ENCODE peak calls at places on chromosomes 5 and 9, in five cellular contexts. R is endothelial cell of umbilical vein, Y is suprapubic skin, D is spleen, Z is GM12878. P is an unnamed sample. For H3K4me1, the result is how much of the 10 kb centered on the place peaks cover.

GRCh38 chr5:68074048-68074632 is 141.4 kb upstream of the PIK3R1 start:
- DNase-seq in R (no peak), Y (no peak), D (no peak), Z (no peak), P (no peak)

GRCh38 chr9:99040911-99041582 is 63.9 kb upstream of the TGFBR1 start:
- DNase-seq in R (no peak), Y (no peak), D (no peak), Z (no peak), P (no peak)

GRCh38 chr5:179146277-179146676 is 86.1 kb downstream of the ZNF354C start:
- DNase-seq in R (no peak), Y (no peak), D (peak), Z (no peak), P (no peak)

GRCh38 chr5:2355859-2356258 is 395.6 kb downstream of the IRX2 start:
- DNase-seq in R (no peak), Y (no peak), D (no peak), Z (no peak), P (no peak)

GRCh38 chr5:159826351-159827222 is 89.7 kb upstream of the ADRA1B start:
- DNase-seq in R (no peak), Y (no peak), D (no peak), Z (peak), P (no peak)

GRCh38 chr5:10145922-10146321 is 103.8 kb downstream of the ATPSCKMT start:
- DNase-seq in R (no peak), Y (no peak), D (no peak), Z (peak), P (no peak)

GRCh38 chr9:2955616-2956015 is 111.7 kb upstream of the PUM3 start:
- DNase-seq in R (no peak), Y (no peak), D (no peak), Z (no peak), P (no peak)

GRCh38 chr5:116787570-116787969 is 212.9 kb upstream of the SEMA6A start:
- DNase-seq in R (no peak), Y (no peak), D (no peak), Z (no peak), P (no peak)

GRCh38 chr5:92552206-92553160 is 1028.5 kb downstream of the NR2F1-AS1 start:
- DNase-seq in R (peak), Y (no peak), D (no peak), Z (no peak), P (no peak)

GRCh38 chr5:16894236-16895057 is 41.6 kb downstream of the MYO10 start:
- DNase-seq in R (peak), Y (no peak), D (no peak), Z (no peak), P (peak)

GRCh38 chr5:177113566-177114424 is 19.8 kb upstream of the NSD1 start:
- DNase-seq in R (peak), Y (no peak), D (peak), Z (peak), P (peak)

GRCh38 chr5:123438244-123438643 is 15.0 kb upstream of the CEP120 start:
- DNase-seq in R (no peak), Y (no peak), D (no peak), Z (no peak), P (no peak)

GRCh38 chr5:50447228-50447627 is 6.1 kb upstream of the EMB start:
- DNase-seq in R (no peak), Y (no peak), D (no peak), Z (no peak), P (no peak)

GRCh38 chr9:92115977-92116285 is 718 bp upstream of the SPTLC1 start:
- DNase-seq in R (no peak), Y (no peak), D (no peak), Z (no peak), P (no peak)

GRCh38 chr9:123940721-123941534 is 11.0 kb upstream of the DENND1A start:
- DNase-seq in R (no peak), Y (no peak), D (no peak), Z (peak), P (no peak)

DNA sequence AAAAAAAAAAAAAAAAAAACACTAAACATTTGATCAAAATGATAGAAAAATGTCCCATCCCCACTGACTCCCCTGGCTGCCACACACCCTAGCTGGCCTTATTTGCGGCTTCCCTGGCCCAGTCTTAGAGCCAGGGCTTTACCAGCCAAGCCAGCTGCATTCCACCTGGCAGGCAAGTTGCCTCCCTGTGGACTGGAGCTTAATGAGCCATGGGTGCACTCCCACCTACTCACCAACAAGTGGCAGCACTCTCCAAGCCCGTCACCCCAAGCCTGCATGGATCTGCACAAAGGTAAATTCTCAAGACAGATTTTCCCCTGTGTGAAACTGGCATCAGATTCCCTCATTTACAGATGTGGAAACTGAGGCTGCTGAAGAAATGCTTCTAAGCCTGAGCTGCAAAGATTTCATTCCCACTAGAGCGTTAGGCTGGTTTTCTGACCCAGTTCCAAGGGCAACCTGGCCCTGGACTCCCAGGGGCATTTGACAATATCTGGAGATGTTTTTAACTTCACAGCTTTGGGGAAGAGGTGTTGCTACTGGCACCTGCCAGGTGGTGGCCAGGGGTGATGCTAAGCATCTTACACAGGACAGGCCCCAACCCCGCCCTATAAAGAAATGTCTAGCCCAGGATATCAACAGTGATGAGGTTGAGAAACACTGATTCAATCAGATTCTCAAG is 21.9 kb upstream of the VDAC1 start:
- DNase-seq in R (peak), Y (no peak), D (peak), Z (no peak), P (peak)
- TF ChIP-seq POLR2AphosphoS5 in R (no peak), Y (no peak), D (no peak), Z (no peak), P (no peak)

DNA sequence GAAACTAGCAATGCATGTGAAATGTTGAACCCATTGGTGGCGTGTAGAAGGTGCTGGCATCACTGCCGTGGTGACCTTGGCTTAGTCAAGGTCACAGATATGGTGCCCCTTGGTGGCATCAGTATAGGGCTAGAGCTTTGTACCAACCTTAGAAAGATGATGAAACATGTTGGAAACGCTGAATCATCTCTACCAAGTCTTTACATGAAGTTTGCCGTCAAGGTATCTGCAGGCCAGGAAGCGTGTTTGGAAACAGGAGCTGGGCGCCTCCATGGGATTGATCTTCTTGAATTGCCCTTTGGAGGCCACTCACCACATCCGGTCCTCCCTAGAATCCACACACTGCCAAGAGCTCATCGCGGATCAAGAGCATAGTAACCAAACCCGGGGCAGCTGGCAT is 16.9 kb upstream of the BOD1 start:
- DNase-seq in R (no peak), Y (no peak), D (no peak), Z (no peak), P (no peak)
- H3K4me1 ChIP-seq in R (under half), Y (under half), D (under half), Z (under half), P (under half)

DNA sequence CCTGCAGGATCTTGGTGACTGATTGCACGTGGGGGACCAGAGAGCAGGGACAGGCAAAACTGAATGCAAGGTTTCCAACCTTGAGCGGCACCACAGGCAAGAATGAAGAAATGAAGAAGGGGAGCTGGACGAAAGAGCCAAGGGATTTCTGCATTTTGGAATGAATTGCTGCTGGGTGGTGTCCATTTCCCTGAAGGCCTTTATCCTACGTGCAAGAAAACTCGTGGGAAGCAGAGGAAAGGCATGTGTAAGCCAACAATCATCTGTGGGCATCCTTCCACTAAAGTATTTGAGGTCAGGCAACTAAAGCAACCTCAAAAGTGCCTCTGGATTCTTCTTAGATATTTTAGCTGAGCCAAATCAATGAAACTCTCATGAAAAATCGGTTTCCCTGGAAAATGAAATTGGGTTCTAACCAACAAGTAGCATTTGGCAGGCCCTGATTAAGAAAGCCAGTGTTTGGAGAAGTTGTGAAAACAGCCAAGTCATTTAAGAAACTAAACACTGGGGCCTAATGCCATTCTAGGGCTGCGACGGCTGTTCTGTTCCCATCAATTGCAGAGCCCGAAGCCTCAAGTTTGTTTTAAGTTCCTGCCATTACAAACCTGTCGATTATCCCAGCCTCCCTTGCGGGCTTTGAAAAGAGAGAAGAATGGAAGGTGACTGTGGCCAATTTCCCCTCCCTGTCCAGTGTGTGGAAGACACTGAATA is 4.7 kb upstream of the TGFBI start:
- DNase-seq in R (no peak), Y (no peak), D (no peak), Z (no peak), P (no peak)
- TF ChIP-seq POLR2AphosphoS5 in R (no peak), Y (no peak), D (no peak), Z (no peak), P (no peak)

GRCh38 chr9:70121818-70122436 is 78.3 kb downstream of the MAMDC2 start:
- DNase-seq in R (no peak), Y (no peak), D (no peak), Z (no peak), P (no peak)

GRCh38 chr9:70123695-70124094 is 80.0 kb downstream of the MAMDC2 start:
- DNase-seq in R (no peak), Y (no peak), D (no peak), Z (no peak), P (no peak)

GRCh38 chr9:70119786-70120185 is 76.1 kb downstream of the MAMDC2 start:
- DNase-seq in R (no peak), Y (no peak), D (no peak), Z (no peak), P (no peak)

GRCh38 chr9:70117835-70118319 is 74.2 kb downstream of the MAMDC2 start:
- DNase-seq in R (no peak), Y (no peak), D (no peak), Z (no peak), P (no peak)

GRCh38 chr9:70120834-70121510 is 77.3 kb downstream of the MAMDC2 start:
- DNase-seq in R (peak), Y (peak), D (no peak), Z (no peak), P (peak)
- H3K4me1 ChIP-seq in R (under half), Y (under half), D (under half), Z (under half), P (under half)

GRCh38 chr5:140244525-140245025 is 58.3 kb downstream of the PFDN1 start:
- DNase-seq in R (peak), Y (peak), D (peak), Z (no peak), P (peak)
- TF ChIP-seq POLR2AphosphoS5 in R (no peak), Y (no peak), D (peak), Z (no peak), P (peak)

GRCh38 chr5:119332978-119333401 is 22.8 kb upstream of the TNFAIP8 start:
- DNase-seq in R (no peak), Y (no peak), D (no peak), Z (no peak), P (no peak)
- H3K4me1 ChIP-seq in R (under half), Y (half or more), D (half or more), Z (half or more), P (under half)

DNA sequence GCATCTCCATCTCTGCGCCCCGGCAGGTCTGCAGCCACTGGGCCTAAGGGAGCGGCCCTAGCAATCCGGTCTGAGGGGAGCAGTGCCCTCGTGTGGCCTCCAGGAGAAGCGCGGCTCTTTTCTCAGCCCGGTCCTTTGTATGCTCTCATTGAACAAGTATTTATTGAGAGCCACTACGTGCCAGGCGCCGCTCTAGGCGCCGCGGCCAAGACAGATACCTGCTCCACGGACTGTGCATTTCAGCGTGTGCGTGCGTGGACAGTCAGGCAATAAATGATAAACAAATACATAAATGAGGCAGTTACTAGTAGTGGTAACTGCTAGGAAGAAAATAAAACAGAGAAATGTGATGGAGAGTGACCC is 2.3 kb upstream of the SLC4A9 start:
- DNase-seq in R (peak), Y (peak), D (peak), Z (no peak), P (peak)
- TF ChIP-seq POLR2AphosphoS5 in R (no peak), Y (no peak), D (peak), Z (no peak), P (no peak)

GRCh38 chr9:137308102-137308619 is 6.1 kb upstream of the NRARP start:
- DNase-seq in R (no peak), Y (no peak), D (no peak), Z (no peak), P (peak)

GRCh38 chr9:137305788-137306545 is 3.9 kb upstream of the NRARP start:
- DNase-seq in R (peak), Y (no peak), D (peak), Z (no peak), P (no peak)

GRCh38 chr9:137309368-137310189 is 7.5 kb upstream of the NRARP start:
- DNase-seq in R (no peak), Y (no peak), D (peak), Z (no peak), P (no peak)

GRCh38 chr9:137306546-137307254 is 4.6 kb upstream of the NRARP start:
- DNase-seq in R (no peak), Y (peak), D (peak), Z (no peak), P (no peak)

DNA sequence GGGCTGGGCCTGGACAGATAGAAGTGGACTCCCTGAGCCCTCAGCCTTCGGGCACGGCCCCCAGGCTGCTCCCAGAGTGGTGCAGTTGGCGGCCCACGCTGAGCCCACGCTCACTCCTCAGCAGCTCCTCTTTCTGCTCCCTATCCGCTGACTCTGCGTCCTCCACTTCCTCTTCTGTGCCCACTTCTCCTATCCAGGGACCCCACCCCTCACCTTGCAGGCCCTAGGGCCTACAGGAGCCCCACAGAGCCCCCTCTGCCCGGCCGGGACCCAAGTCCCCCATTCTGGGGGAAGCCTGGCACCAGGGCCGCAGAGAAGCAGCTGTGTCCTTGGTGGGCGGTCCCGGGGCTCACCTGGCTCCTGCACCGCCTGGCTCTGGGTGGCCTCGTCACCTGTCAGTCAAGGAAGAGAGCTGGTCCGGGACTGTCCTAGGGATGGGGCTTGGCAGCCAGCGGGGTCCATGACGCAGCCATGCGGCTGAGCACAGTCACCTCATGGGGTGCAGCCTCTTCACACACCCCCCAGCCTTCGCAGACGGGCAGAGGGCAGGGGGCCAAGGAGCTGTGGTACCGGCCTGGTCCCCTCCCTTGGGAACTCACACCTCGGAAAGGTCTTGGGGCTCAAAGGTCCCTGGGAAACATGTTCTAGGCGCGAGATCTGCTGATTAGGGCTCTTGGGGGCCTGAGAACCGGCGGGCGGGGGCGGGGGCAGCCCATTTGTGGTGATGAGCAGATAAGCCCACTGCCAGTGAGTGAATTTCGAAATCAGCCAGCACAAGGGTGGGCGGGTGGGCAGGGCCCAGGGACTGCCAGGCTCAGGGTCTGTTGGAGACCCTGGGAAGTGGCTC is 5.4 kb upstream of the NRARP start:
- DNase-seq in R (no peak), Y (peak), D (peak), Z (no peak), P (peak)
- H3K4me1 ChIP-seq in R (under half), Y (half or more), D (half or more), Z (under half), P (half or more)

P was measured in transverse colon.